ENCODE peak calls at places on chromosomes 4 and X, in ten cellular contexts. V, L, F, A, O, M, X, J, Z and W are unnamed samples.
A peak's percentile ranks its signal among the peaks of the same experiment; 100 is the strongest.

GRCh38 chr4:113901994-113902787 is 77.3 kb downstream of the ARSJ start:
- DNase-seq in V (no peak), L (no peak), F (peak; percentile 65), A (peak; percentile 40), O (peak; percentile 23), M (no peak), X (no peak), J (no peak), Z (no peak), W (peak; percentile 14)

GRCh38 chr4:107710493-107711459 is 9.3 kb downstream of the PAPSS1 start:
- DNase-seq in V (no peak), L (no peak), F (no peak), A (no peak), O (peak; percentile 67), M (no peak), X (no peak), J (no peak), Z (no peak), W (no peak)

GRCh38 chr4:106287353-106287969 is 28.5 kb downstream of the TBCK start:
- DNase-seq in V (no peak), L (no peak), F (no peak), A (peak; percentile 96), O (peak; percentile 65), M (no peak), X (no peak), J (peak; percentile 75), Z (peak; percentile 82), W (peak; percentile 85)

GRCh38 chr4:72311291-72311690 is 257.7 kb downstream of the ADAMTS3 start:
- DNase-seq in V (no peak), L (no peak), F (no peak), A (peak; percentile 78), O (peak; percentile 96), M (no peak), X (no peak), J (no peak), Z (peak; percentile 66), W (peak; percentile 89)

GRCh38 chrX:39823848-39824247 is 273.9 kb downstream of the BCOR start:
- DNase-seq in V (no peak), L (no peak), F (no peak), A (no peak), O (no peak), M (no peak), X (no peak), J (no peak), Z (no peak), W (no peak)

GRCh38 chr4:175651701-175652100 is 160.4 kb downstream of the GPM6A start:
- DNase-seq in V (no peak), L (no peak), F (no peak), A (no peak), O (no peak), M (no peak), X (no peak), J (no peak), Z (no peak), W (no peak)

GRCh38 chrX:40197071-40197470 is 99.3 kb upstream of the BCOR start:
- DNase-seq in V (no peak), L (no peak), F (no peak), A (no peak), O (no peak), M (no peak), X (no peak), J (no peak), Z (no peak), W (no peak)

GRCh38 chr4:184812651-184813181 is 13.1 kb downstream of the ACSL1 start:
- DNase-seq in V (no peak), L (no peak), F (no peak), A (peak; percentile 55), O (peak; percentile 61), M (no peak), X (no peak), J (no peak), Z (peak; percentile 40), W (peak; percentile 61)

GRCh38 chrX:152943826-152944225 is 46.0 kb downstream of the ZNF185 start:
- DNase-seq in V (no peak), L (no peak), F (no peak), A (no peak), O (no peak), M (no peak), X (no peak), J (no peak), Z (no peak), W (no peak)

GRCh38 chrX:152946681-152947080 is 47.2 kb downstream of the PNMA5 start:
- DNase-seq in V (no peak), L (no peak), F (no peak), A (no peak), O (no peak), M (no peak), X (no peak), J (no peak), Z (no peak), W (no peak)

GRCh38 chrX:152937236-152937635 is 39.4 kb downstream of the ZNF185 start:
- DNase-seq in V (no peak), L (no peak), F (no peak), A (no peak), O (no peak), M (no peak), X (no peak), J (no peak), Z (no peak), W (no peak)

GRCh38 chrX:152945021-152945979 is 47.4 kb downstream of the ZNF185 start:
- DNase-seq in V (no peak), L (no peak), F (no peak), A (no peak), O (no peak), M (no peak), X (no peak), J (no peak), Z (no peak), W (no peak)

GRCh38 chrX:152941328-152942111 is 43.7 kb downstream of the ZNF185 start:
- DNase-seq in V (peak; percentile 91), L (peak; percentile 93), F (peak; percentile 93), A (peak; percentile 72), O (peak; percentile 72), M (peak; percentile 78), X (peak; percentile 96), J (peak; percentile 44), Z (peak; percentile 85), W (peak; percentile 84)
- TF ChIP-seq CTCF in V (peak; percentile 75), L (peak; percentile 84), F (peak; percentile 91), A (peak; percentile 73), O (peak; percentile 68), M (peak; percentile 96), X (peak; percentile 81), J (peak; percentile 21), Z (peak; percentile 46), W (peak; percentile 50)

DNA sequence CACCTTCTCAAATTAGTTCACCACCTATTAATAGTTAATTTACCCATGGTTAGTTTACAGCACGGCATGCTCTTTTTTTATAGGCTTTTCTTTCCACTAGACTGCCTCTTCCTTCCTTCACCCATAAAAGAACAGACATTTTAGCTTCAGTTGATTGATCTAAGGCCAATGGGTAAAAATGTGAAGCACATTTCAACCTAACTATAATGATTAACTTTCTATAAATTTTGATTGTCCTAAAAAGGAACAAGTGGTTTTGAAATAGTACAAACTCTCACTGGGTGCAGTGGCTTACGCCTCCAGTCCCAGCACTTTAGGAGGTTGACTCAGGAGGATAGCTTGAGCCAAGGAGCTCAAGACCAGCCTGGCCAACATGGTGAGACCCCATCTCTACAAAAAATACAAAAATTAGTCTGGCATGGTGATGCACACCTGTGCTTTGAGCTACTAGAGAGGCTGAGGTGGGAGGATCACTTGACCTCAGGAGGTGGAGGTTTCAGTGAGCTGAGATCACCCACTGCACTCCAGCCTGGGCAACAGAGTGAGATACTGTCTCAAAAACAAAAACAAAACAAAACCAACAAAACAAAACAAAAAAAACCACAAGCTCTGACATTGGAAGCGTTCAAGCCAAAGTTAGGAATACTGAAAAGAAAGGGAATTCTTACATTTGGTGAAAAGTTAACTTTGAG is 89.9 kb upstream of the FAT1 start:
- DNase-seq in V (no peak), L (no peak), F (no peak), A (no peak), O (no peak), M (no peak), X (no peak), J (no peak), Z (no peak), W (no peak)
- H3K4me3 ChIP-seq in V (no peak overlapping the region), L (no peak overlapping the region), F (no peak overlapping the region), A (no peak overlapping the region), O (no peak overlapping the region), M (no peak overlapping the region), X (no peak overlapping the region), J (no peak overlapping the region), Z (no peak overlapping the region), W (no peak overlapping the region)

GRCh38 chrX:68090266-68090665 is 343.0 kb downstream of the OPHN1 start:
- DNase-seq in V (no peak), L (no peak), F (no peak), A (no peak), O (no peak), M (no peak), X (no peak), J (no peak), Z (no peak), W (no peak)
- TF ChIP-seq CTCF in V (no peak), L (peak; percentile 41), F (no peak), A (no peak), O (peak; percentile 13), M (no peak), X (peak; percentile 14), J (no peak), Z (no peak), W (peak; percentile 12)

GRCh38 chr4:2836391-2836859 is 7.2 kb upstream of the ADD1 start:
- DNase-seq in V (peak; percentile 14), L (peak; percentile 0), F (peak; percentile 32), A (no peak), O (no peak), M (no peak), X (no peak), J (no peak), Z (no peak), W (no peak)

GRCh38 chr4:2835978-2836377 is 7.7 kb upstream of the ADD1 start:
- DNase-seq in V (no peak), L (no peak), F (no peak), A (no peak), O (no peak), M (peak; percentile 11), X (no peak), J (no peak), Z (no peak), W (no peak)

GRCh38 chr4:2837110-2837903 is 6.3 kb upstream of the ADD1 start:
- DNase-seq in V (no peak), L (peak; percentile 1), F (peak; percentile 43), A (no peak), O (no peak), M (no peak), X (peak; percentile 25), J (no peak), Z (no peak), W (no peak)

GRCh38 chr4:2839060-2839459 is 4.6 kb upstream of the ADD1 start:
- DNase-seq in V (no peak), L (no peak), F (no peak), A (no peak), O (no peak), M (no peak), X (no peak), J (no peak), Z (no peak), W (no peak)

DNA sequence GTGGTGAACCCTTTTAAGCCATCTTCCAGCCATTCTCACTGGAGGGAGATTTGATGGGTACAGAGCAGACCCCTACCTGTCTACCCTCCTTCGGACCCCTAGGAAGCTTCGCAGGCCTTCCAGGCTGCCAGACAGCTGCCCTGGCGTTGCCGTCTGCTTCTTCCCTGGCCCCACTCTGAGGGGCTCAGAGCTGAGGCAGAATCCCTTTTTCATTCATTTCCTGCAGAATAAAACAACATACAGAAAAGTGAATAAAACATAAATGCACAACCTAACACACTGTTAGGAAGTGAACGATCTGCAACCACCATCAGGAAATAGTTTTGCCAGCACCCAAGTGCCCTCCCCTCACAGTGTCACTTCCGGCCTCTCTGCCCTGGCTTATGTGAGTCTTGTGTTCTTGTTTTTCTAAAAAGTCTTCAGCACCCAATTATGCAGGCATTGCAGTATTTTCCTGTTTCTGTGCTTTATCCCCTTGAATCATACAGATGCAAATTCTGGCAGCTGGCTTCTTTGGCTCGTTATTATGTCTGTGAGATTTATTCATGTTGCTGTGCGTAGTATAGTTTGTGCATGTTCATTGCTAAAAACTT is 5.6 kb upstream of the ADD1 start:
- DNase-seq in V (peak; percentile 40), L (peak; percentile 50), F (peak; percentile 70), A (no peak), O (no peak), M (no peak), X (peak; percentile 30), J (no peak), Z (no peak), W (peak; percentile 14)
- H3K4me3 ChIP-seq in V (peak overlapping the region; percentile 17), L (no peak overlapping the region), F (peak overlapping the region; percentile 31), A (no peak overlapping the region), O (no peak overlapping the region), M (no peak overlapping the region), X (no peak overlapping the region), J (no peak overlapping the region), Z (no peak overlapping the region), W (no peak overlapping the region)